ENCODE peak calls at places on chromosomes 16 and 17, in four cellular contexts. C is tibial nerve, N is EH, O is ascending aorta. P is an unnamed sample.

GRCh38 chr17:66541461-66542182 is 239.2 kb downstream of the PRKCA start:
- DNase-seq in N (peak), O (no peak), C (no peak), P (no peak)

GRCh38 chr17:75514299-75515228 is 773 bp downstream of the CASKIN2 start:
- DNase-seq in C (no peak), O (no peak), N (peak), P (no peak)

GRCh38 chr16:77585852-77586251 is 136.5 kb upstream of the NUDT7 start:
- DNase-seq in O (no peak), C (no peak), N (no peak), P (peak)

GRCh38 chr16:12805091-12805490 is 1.4 kb upstream of the CPPED1 start:
- DNase-seq in C (no peak), N (no peak), O (no peak), P (no peak)

GRCh38 chr17:78019367-78019975 is 61.0 kb downstream of the TNRC6C start:
- DNase-seq in C (no peak), N (peak), O (no peak), P (no peak)

GRCh38 chr17:57312242-57312641 is 55.9 kb downstream of the MSI2 start:
- DNase-seq in N (no peak), O (no peak), C (no peak), P (no peak)

GRCh38 chr17:64378890-64379354 is 11.7 kb downstream of the PECAM1 start:
- DNase-seq in C (no peak), O (no peak), N (no peak), P (no peak)

GRCh38 chr16:75319513-75320401 is 68.3 kb upstream of the BCAR1 start:
- DNase-seq in N (peak), C (no peak), O (no peak), P (no peak)

GRCh38 chr16:84730406-84731106 is 30.8 kb downstream of the USP10 start:
- DNase-seq in N (peak), C (no peak), O (peak), P (peak)

GRCh38 chr17:19482571-19482970 is 51.1 kb upstream of the SLC47A1 start:
- DNase-seq in C (no peak), N (peak), O (no peak), P (no peak)

GRCh38 chr17:40022961-40023541 is 7.8 kb downstream of the CSF3 start:
- DNase-seq in O (no peak), C (no peak), N (no peak), P (no peak)

GRCh38 chr17:50719144-50719923 is at the start of gene LUC7L3:
- DNase-seq in O (peak), C (peak), N (peak), P (peak)

GRCh38 chr17:73695035-73695738 is 50.9 kb upstream of the SDK2 start:
- DNase-seq in N (no peak), O (no peak), C (no peak), P (no peak)

GRCh38 chr17:78746263-78746948 is 35.7 kb downstream of the CYTH1 start:
- DNase-seq in O (no peak), C (no peak), N (no peak), P (no peak)